ENCODE peak calls at places on chromosomes 6 and 20, in eight cellular contexts. Z is WERI-Rb-1, L is PC-3, A is heart right ventricle, X is A549, W is trophoblast cell, N is esophagus muscularis mucosa, K is transverse colon. H is an unnamed sample.
A peak's percentile ranks its signal among the peaks of the same experiment; 100 is the strongest.

GRCh38 chr6:148304976-148305375 is 37.7 kb upstream of the SASH1 start:
- DNase-seq in Z (no peak), L (peak; percentile 81), A (no peak), X (no peak), W (no peak), N (no peak), K (no peak), H (no peak)

GRCh38 chr20:16147916-16148315 is 425.3 kb downstream of the KIF16B start:
- DNase-seq in Z (no peak), L (no peak), A (no peak), X (no peak), W (no peak), N (no peak), K (no peak), H (no peak)

GRCh38 chr6:27294409-27294808 is 17.7 kb downstream of the POM121L2 start:
- DNase-seq in Z (no peak), L (peak; percentile 13), A (no peak), X (no peak), W (no peak), N (no peak), K (no peak), H (no peak)

GRCh38 chr6:39897699-39898098 is 36.6 kb downstream of the MOCS1 start:
- DNase-seq in Z (no peak), L (no peak), A (no peak), X (no peak), W (no peak), N (no peak), K (peak; percentile 47), H (no peak)

GRCh38 chr6:45650527-45651135 is 272.9 kb upstream of the SUPT3H start:
- DNase-seq in Z (no peak), L (peak; percentile 96), A (no peak), X (peak; percentile 8), W (peak; percentile 75), N (no peak), K (no peak), H (peak; percentile 45)

GRCh38 chr6:168149015-168149414 is 70.0 kb upstream of the FRMD1 start:
- DNase-seq in Z (peak; percentile 87), L (no peak), A (no peak), X (no peak), W (no peak), N (peak; percentile 70), K (no peak), H (no peak)

GRCh38 chr6:5865492-5866031 is 141.2 kb downstream of the NRN1 start:
- DNase-seq in Z (no peak), L (no peak), A (no peak), X (no peak), W (no peak), N (no peak), K (no peak), H (no peak)

GRCh38 chr6:26064619-26065257 is 22.5 kb upstream of the HFE start:
- DNase-seq in Z (peak; percentile 43), L (peak; percentile 68), A (no peak), X (no peak), W (peak; percentile 83), N (no peak), K (no peak), H (no peak)

GRCh38 chr20:47586648-47587306 is 85.1 kb downstream of the NCOA3 start:
- DNase-seq in Z (no peak), L (no peak), A (no peak), X (no peak), W (no peak), N (no peak), K (no peak), H (no peak)

GRCh38 chr6:104940238-104940880 is 16.5 kb upstream of the LIN28B start:
- DNase-seq in Z (peak; percentile 91), L (no peak), A (no peak), X (no peak), W (peak; percentile 69), N (no peak), K (no peak), H (no peak)

GRCh38 chr6:41607036-41607435 is 31.2 kb upstream of the MDFI start:
- DNase-seq in Z (no peak), L (no peak), A (no peak), X (no peak), W (no peak), N (no peak), K (no peak), H (no peak)

GRCh38 chr20:13464702-13465101 is 174.0 kb downstream of the TASP1 start:
- DNase-seq in Z (no peak), L (no peak), A (no peak), X (no peak), W (peak; percentile 14), N (no peak), K (no peak), H (no peak)

GRCh38 chr6:44543664-44544063 is 156.2 kb downstream of the CDC5L start:
- DNase-seq in Z (no peak), L (no peak), A (no peak), X (no peak), W (no peak), N (no peak), K (no peak), H (no peak)

GRCh38 chr6:158002249-158002950 is 20.7 kb downstream of the SYNJ2 start:
- DNase-seq in Z (no peak), L (peak; percentile 79), A (no peak), X (no peak), W (peak; percentile 93), N (no peak), K (peak; percentile 74), H (peak; percentile 68)

GRCh38 chr6:158004696-158005095 is 23.0 kb downstream of the SYNJ2 start:
- DNase-seq in Z (no peak), L (no peak), A (no peak), X (no peak), W (no peak), N (no peak), K (no peak), H (no peak)

GRCh38 chr6:158005626-158006180 is 24.0 kb downstream of the SYNJ2 start:
- DNase-seq in Z (no peak), L (no peak), A (no peak), X (no peak), W (no peak), N (no peak), K (no peak), H (no peak)

GRCh38 chr6:158002951-158003853 is 21.5 kb downstream of the SYNJ2 start:
- DNase-seq in Z (no peak), L (no peak), A (peak; percentile 75), X (no peak), W (peak; percentile 91), N (no peak), K (peak; percentile 38), H (no peak)

DNA sequence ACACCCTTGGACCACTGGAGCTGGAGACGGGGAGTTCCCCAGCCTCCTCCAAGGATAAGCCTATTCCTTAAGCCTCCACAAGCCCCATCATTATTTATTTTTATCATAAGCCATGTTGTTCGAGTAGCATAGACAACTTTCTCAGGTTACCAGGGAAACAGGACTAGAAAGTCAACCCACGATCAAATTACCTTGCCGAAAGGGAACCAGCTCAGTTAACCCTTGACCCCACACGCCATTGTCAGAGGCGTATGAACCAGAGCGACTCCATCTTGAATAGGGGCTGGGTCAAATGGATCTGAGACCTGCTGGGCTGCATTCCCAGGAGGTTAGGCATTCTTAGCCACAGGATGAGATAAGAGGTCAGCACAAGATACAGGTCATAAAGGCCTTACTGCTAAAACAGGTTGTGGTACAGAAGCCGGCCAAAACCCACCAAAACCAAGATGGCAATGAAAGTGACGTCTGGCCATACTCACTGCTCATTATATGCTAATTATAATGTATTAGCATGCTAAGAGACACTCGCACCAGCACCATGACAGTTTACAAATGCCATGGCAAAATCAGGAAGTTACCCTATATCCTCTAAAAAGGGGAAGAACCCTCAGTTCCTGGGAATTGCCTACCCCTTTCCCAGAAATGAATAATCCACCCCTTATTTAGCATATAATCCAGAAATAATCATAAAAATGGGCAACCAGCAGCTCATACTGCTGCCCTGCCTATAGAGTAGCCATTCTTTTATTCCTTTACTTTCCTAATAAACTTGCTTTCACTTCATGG is 22.4 kb downstream of the SYNJ2 start:
- DNase-seq in Z (no peak), L (no peak), A (no peak), X (no peak), W (peak; percentile 73), N (no peak), K (no peak), H (no peak)
- H3K27ac ChIP-seq in Z (no peak overlapping the region), L (peak overlapping the region; percentile 84), A (peak overlapping the region; percentile 81), X (no peak overlapping the region), W (peak overlapping the region; percentile 83), N (peak overlapping the region; percentile 84), K (peak overlapping the region; percentile 85), H (peak overlapping the region; percentile 78)

GRCh38 chr6:154242617-154243357 is 113.8 kb downstream of the IPCEF1 start:
- DNase-seq in Z (no peak), L (no peak), A (no peak), X (no peak), W (no peak), N (no peak), K (no peak), H (no peak)
- H3K27ac ChIP-seq in Z (no peak overlapping the region), L (no peak overlapping the region), A (no peak overlapping the region), X (no peak overlapping the region), W (no peak overlapping the region), N (no peak overlapping the region), K (no peak overlapping the region), H (no peak overlapping the region)

GRCh38 chr20:49521356-49521755 is 38.9 kb upstream of the KCNB1 start:
- DNase-seq in Z (no peak), L (no peak), A (no peak), X (no peak), W (no peak), N (no peak), K (no peak), H (no peak)

GRCh38 chr20:49523767-49524360 is 41.4 kb upstream of the KCNB1 start:
- DNase-seq in Z (no peak), L (no peak), A (no peak), X (no peak), W (no peak), N (no peak), K (no peak), H (no peak)

GRCh38 chr20:49529470-49529869 is 38.5 kb downstream of the PTGIS start:
- DNase-seq in Z (no peak), L (peak; percentile 68), A (no peak), X (no peak), W (peak; percentile 33), N (no peak), K (no peak), H (peak; percentile 59)

GRCh38 chr20:49526056-49526455 is 41.9 kb downstream of the PTGIS start:
- DNase-seq in Z (no peak), L (no peak), A (no peak), X (no peak), W (no peak), N (no peak), K (no peak), H (no peak)

DNA sequence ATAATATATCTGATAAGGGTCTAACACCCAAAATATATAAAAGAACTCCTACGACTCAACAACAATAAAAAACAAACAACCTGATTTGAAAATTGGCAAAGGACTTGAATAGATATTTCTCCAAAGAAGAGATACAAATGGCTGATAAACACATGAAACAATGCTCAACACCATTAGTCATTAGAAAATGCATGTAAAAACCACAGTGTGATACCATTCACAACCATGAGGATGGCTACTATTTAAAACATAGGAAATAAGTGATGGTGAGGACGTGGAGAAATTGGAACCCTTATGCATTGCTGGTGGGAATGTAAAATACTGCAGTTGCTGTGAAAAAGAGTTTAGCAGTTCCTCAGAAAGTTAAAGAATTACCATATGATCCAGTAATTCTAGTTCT is 41.4 kb downstream of the PTGIS start:
- DNase-seq in Z (no peak), L (no peak), A (no peak), X (no peak), W (no peak), N (no peak), K (no peak), H (no peak)
- H3K27ac ChIP-seq in Z (no peak overlapping the region), L (no peak overlapping the region), A (no peak overlapping the region), X (no peak overlapping the region), W (no peak overlapping the region), N (no peak overlapping the region), K (no peak overlapping the region), H (no peak overlapping the region)

GRCh38 chr6:134908906-134909516 is 40.9 kb downstream of the ALDH8A1 start:
- DNase-seq in Z (no peak), L (peak; percentile 84), A (peak; percentile 54), X (peak; percentile 58), W (peak; percentile 96), N (peak; percentile 95), K (peak; percentile 41), H (peak; percentile 99)
- H3K27ac ChIP-seq in Z (no peak overlapping the region), L (peak overlapping the region; percentile 86), A (no peak overlapping the region), X (peak overlapping the region; percentile 92), W (no peak overlapping the region), N (peak overlapping the region; percentile 59), K (peak overlapping the region; percentile 32), H (peak overlapping the region; percentile 98)